ENCODE peak calls at places on chromosome 22, in seven cellular contexts. D, M, I, Z, X, G and J are unnamed samples.

GRCh38 chr22:26416670-26417270 is 12.3 kb upstream of the ASPHD2 start:
- DNase-seq in D (no peak), M (no peak), I (peak; percentile 73), Z (no peak), X (no peak), G (no peak), J (no peak)

GRCh38 chr22:32204856-32205722 is at the start of gene RFPL2:
- DNase-seq in D (peak; percentile 43), M (peak; percentile 80), I (peak; percentile 1), Z (peak; percentile 53), X (peak; percentile 71), G (peak; percentile 59), J (peak; percentile 22)

GRCh38 chr22:38167988-38168407 is 13.6 kb downstream of the PLA2G6 start:
- DNase-seq in D (no peak), M (peak; percentile 76), I (no peak), Z (no peak), X (no peak), G (no peak), J (no peak)

GRCh38 chr22:17575681-17576080 is 12.4 kb downstream of the SLC25A18 start:
- DNase-seq in D (no peak), M (no peak), I (no peak), Z (no peak), X (no peak), G (no peak), J (no peak)

GRCh38 chr22:22684605-22685561 is 40.5 kb downstream of the GGTLC2 start:
- DNase-seq in D (peak; percentile 29), M (peak; percentile 49), I (peak; percentile 88), Z (peak; percentile 26), X (no peak), G (no peak), J (peak; percentile 31)

GRCh38 chr22:38177044-38177443 is 4.6 kb downstream of the PLA2G6 start:
- DNase-seq in D (no peak), M (no peak), I (no peak), Z (no peak), X (no peak), G (no peak), J (peak; percentile 19)

GRCh38 chr22:20946080-20946986 is 20.7 kb upstream of the AIFM3 start:
- DNase-seq in D (no peak), M (no peak), I (peak; percentile 34), Z (no peak), X (no peak), G (no peak), J (no peak)

GRCh38 chr22:25067851-25068421 is 115.4 kb downstream of the KIAA1671 start:
- DNase-seq in D (peak; percentile 78), M (no peak), I (no peak), Z (peak; percentile 68), X (no peak), G (peak; percentile 82), J (peak; percentile 90)

GRCh38 chr22:47092896-47093311 is 330.5 kb downstream of the TBC1D22A start:
- DNase-seq in D (no peak), M (no peak), I (peak; percentile 67), Z (no peak), X (no peak), G (no peak), J (no peak)

GRCh38 chr22:44702479-44703219 is 645 bp downstream of the PRR5 start:
- DNase-seq in D (peak; percentile 49), M (peak; percentile 33), I (peak; percentile 54), Z (peak; percentile 44), X (no peak), G (peak; percentile 70), J (peak; percentile 37)

GRCh38 chr22:26476705-26477340 is 6.8 kb downstream of the HPS4 start:
- DNase-seq in D (no peak), M (peak; percentile 72), I (peak; percentile 55), Z (no peak), X (no peak), G (no peak), J (no peak)

GRCh38 chr22:45335854-45336492 is 26.2 kb downstream of the FAM118A start:
- DNase-seq in D (no peak), M (no peak), I (no peak), Z (no peak), X (no peak), G (no peak), J (no peak)

GRCh38 chr22:19855504-19856409 is 1.1 kb upstream of the GNB1L start:
- DNase-seq in D (peak; percentile 69), M (peak; percentile 86), I (peak; percentile 35), Z (peak; percentile 76), X (peak; percentile 48), G (peak; percentile 86), J (peak; percentile 80)

GRCh38 chr22:39405346-39406085 is 5.9 kb downstream of the TAB1 start:
- DNase-seq in D (peak; percentile 37), M (no peak), I (peak; percentile 65), Z (peak; percentile 34), X (no peak), G (no peak), J (peak; percentile 66)

GRCh38 chr22:24483966-24484545 is 11.1 kb upstream of the UPB1 start:
- DNase-seq in D (no peak), M (no peak), I (peak; percentile 13), Z (no peak), X (no peak), G (no peak), J (no peak)

GRCh38 chr22:45717787-45718186 is 46.2 kb downstream of the ATXN10 start:
- DNase-seq in D (no peak), M (no peak), I (peak; percentile 79), Z (no peak), X (no peak), G (no peak), J (no peak)

GRCh38 chr22:18031670-18032454 is 7.5 kb upstream of the MICAL3 start:
- DNase-seq in D (no peak), M (peak; percentile 49), I (peak; percentile 97), Z (no peak), X (peak; percentile 61), G (no peak), J (no peak)